ENCODE peak calls at places on chromosomes 3 and 15, in nine cellular contexts. O is spleen, V is stomach, G is H1, C is IMR-90, H is Peyer's patch, K is breast epithelium, W is A549, R is right lobe of liver. A is an unnamed sample. For H3K4me1, the result is how much of the 10 kb centered on the place peaks cover.

GRCh38 chr3:118537454-118537853 is 497.2 kb downstream of the IGSF11 start:
- DNase-seq in O (no peak), V (no peak), G (no peak), C (no peak), H (no peak), K (no peak), W (no peak), R (no peak), A (no peak)

GRCh38 chr3:154615451-154615850 is 185.5 kb upstream of the GPR149 start:
- DNase-seq in O (no peak), V (no peak), G (no peak), C (no peak), H (no peak), K (no peak), W (no peak), R (peak), A (no peak)

GRCh38 chr3:127589600-127590281 is 792 bp downstream of the TPRA1 start:
- DNase-seq in O (peak), V (no peak), G (peak), C (no peak), H (peak), K (no peak), W (no peak), R (peak), A (peak)

GRCh38 chr15:76056931-76057330 is 2.9 kb upstream of the TMEM266 start:
- DNase-seq in O (no peak), V (no peak), G (no peak), C (no peak), H (no peak), K (no peak), W (no peak), R (no peak), A (no peak)

GRCh38 chr3:179811321-179812095 is 158.7 kb downstream of the USP13 start:
- DNase-seq in O (no peak), V (peak), G (no peak), C (peak), H (no peak), K (no peak), W (peak), R (no peak), A (peak)

GRCh38 chr3:152737021-152737908 is 97.7 kb upstream of the P2RY1 start:
- DNase-seq in O (no peak), V (no peak), G (no peak), C (peak), H (no peak), K (no peak), W (peak), R (no peak), A (no peak)

GRCh38 chr3:177195242-177195940 is 1.9 kb downstream of the TBL1XR1 start:
- DNase-seq in O (no peak), V (no peak), G (no peak), C (no peak), H (no peak), K (no peak), W (no peak), R (no peak), A (peak)

GRCh38 chr3:182740710-182741109 is 52.6 kb upstream of the ATP11B start:
- DNase-seq in O (no peak), V (peak), G (no peak), C (no peak), H (no peak), K (no peak), W (peak), R (no peak), A (peak)

GRCh38 chr3:25870452-25870851 is 80.6 kb downstream of the OXSM start:
- DNase-seq in O (no peak), V (no peak), G (no peak), C (peak), H (no peak), K (no peak), W (no peak), R (no peak), A (no peak)

GRCh38 chr3:55669133-55669532 is 182.0 kb upstream of the WNT5A start:
- DNase-seq in O (no peak), V (no peak), G (no peak), C (no peak), H (no peak), K (no peak), W (no peak), R (no peak), A (no peak)

GRCh38 chr3:16467368-16467767 is 46.1 kb downstream of the RFTN1 start:
- DNase-seq in O (peak), V (no peak), G (no peak), C (no peak), H (no peak), K (no peak), W (no peak), R (no peak), A (no peak)

GRCh38 chr3:94083261-94083660 is 20.4 kb downstream of the NSUN3 start:
- DNase-seq in O (no peak), V (no peak), G (no peak), C (no peak), H (no peak), K (no peak), W (no peak), R (no peak), A (no peak)

GRCh38 chr3:294096-294495 is 97.5 kb downstream of the CHL1 start:
- DNase-seq in O (no peak), V (no peak), G (no peak), C (no peak), H (no peak), K (no peak), W (peak), R (no peak), A (no peak)

GRCh38 chr15:84666373-84666772 is 8.4 kb upstream of the NMB start:
- DNase-seq in O (no peak), V (no peak), G (no peak), C (no peak), H (no peak), K (no peak), W (no peak), R (no peak), A (no peak)

GRCh38 chr3:58296269-58296668 is 9.8 kb upstream of the RPP14 start:
- DNase-seq in O (no peak), V (no peak), G (no peak), C (no peak), H (no peak), K (no peak), W (no peak), R (no peak), A (no peak)

GRCh38 chr3:57230006-57230405 is 2.5 kb downstream of the APPL1 start:
- DNase-seq in O (no peak), V (no peak), G (no peak), C (no peak), H (no peak), K (no peak), W (no peak), R (no peak), A (no peak)

GRCh38 chr15:65580287-65580686 is 30.6 kb downstream of the INTS14 start:
- DNase-seq in O (no peak), V (no peak), G (no peak), C (peak), H (no peak), K (no peak), W (peak), R (no peak), A (no peak)

GRCh38 chr3:117696871-117697270 is 987.3 kb downstream of the TUSC7 start:
- DNase-seq in O (no peak), V (no peak), G (no peak), C (no peak), H (no peak), K (no peak), W (no peak), R (no peak), A (no peak)

GRCh38 chr15:33007295-33007855 is 187.1 kb downstream of the FMN1 start:
- DNase-seq in O (no peak), V (no peak), G (no peak), C (peak), H (no peak), K (no peak), W (peak), R (no peak), A (no peak)

GRCh38 chr15:70374096-70374495 is 276.4 kb upstream of the TLE3 start:
- DNase-seq in O (no peak), V (no peak), G (no peak), C (no peak), H (no peak), K (no peak), W (no peak), R (peak), A (no peak)

GRCh38 chr3:51224283-51224682 is 160.8 kb upstream of the MANF start:
- DNase-seq in O (no peak), V (no peak), G (no peak), C (no peak), H (no peak), K (no peak), W (no peak), R (no peak), A (no peak)

GRCh38 chr3:170037463-170038433 is at the start of gene GPR160:
- DNase-seq in O (peak), V (peak), G (peak), C (peak), H (peak), K (peak), W (peak), R (peak), A (peak)
- TF ChIP-seq POLR2A in O (no peak), V (no peak), G (no peak), C (no peak), H (peak), K (no peak), W (no peak), R (no peak), A (peak)

DNA sequence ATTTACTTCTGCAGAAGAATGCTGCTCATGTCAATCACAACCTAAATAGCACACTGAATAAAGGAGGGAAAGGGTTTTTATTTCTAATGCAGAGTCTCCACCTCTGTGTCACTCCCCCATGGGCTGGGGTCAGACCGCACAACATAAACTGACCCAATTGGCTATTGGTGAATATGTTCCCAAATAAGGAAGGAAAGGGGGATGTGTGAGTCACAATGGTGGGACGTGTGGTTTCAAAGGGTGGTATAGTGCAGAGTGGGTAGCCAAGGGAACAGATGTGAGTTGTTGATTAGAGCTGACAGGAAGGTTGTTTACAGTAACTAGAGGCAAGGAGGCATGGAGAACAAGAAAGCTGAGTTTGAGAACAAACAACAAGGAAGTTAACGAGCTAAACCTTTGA is 491.8 kb downstream of the ZPLD1 start:
- DNase-seq in O (no peak), V (no peak), G (no peak), C (no peak), H (no peak), K (no peak), W (no peak), R (no peak), A (no peak)
- H3K4me1 ChIP-seq in O (under half), V (under half), G (under half), C (under half), H (under half), K (under half), W (under half), R (under half), A (under half)

GRCh38 chr3:62159693-62160092 is 213.7 kb downstream of the FEZF2 start:
- DNase-seq in O (no peak), V (peak), G (no peak), C (peak), H (no peak), K (no peak), W (no peak), R (no peak), A (peak)
- H3K27ac ChIP-seq in O (peak), V (peak), G (no peak), C (no peak), H (peak), K (peak), W (no peak), R (no peak), A (peak)

DNA sequence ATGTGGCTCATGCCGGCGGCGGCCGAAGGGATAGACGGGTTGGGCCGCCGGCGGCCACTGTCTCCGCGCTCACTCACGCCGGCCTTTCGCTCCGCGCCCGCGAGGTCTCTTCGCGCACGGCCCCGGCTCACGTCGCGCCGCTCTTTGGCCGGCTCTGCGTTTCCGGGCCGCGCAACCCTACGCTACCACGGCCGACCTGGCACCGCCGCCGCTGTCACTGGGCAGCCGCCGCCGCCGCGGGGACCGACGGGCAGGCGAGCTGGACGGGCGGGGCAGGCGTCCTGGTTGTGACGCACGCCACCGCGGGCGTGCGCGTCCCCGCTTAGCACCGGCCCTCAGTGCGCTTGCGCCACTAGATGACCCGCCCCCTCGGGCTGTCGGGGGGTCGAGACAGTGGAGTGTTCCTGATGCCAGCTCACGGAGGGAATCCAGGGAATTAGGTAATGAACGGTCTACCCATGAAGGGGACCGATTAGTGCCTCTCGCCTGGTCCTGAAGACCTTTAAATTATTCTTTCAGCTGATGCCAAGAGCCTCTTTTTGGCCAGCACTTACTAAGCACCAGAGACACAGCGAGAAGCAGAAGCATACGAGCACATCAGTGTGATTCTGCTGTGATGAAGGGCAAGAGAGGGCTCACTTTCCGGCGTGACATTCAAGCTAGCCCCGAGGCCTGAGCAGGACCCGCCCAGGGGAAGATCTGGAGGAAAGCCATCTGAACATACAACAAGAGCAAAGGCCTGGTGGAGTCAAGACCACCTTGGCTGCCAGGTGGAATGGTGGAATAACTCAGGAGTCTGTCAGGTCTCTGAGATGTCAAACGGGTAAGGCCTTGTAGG is at the start of gene PRKAR2A:
- DNase-seq in O (peak), V (peak), G (peak), C (peak), H (peak), K (peak), W (peak), R (peak), A (peak)
- TF ChIP-seq POLR2A in O (peak), V (no peak), G (no peak), C (peak), H (peak), K (peak), W (peak), R (peak), A (peak)

DNA sequence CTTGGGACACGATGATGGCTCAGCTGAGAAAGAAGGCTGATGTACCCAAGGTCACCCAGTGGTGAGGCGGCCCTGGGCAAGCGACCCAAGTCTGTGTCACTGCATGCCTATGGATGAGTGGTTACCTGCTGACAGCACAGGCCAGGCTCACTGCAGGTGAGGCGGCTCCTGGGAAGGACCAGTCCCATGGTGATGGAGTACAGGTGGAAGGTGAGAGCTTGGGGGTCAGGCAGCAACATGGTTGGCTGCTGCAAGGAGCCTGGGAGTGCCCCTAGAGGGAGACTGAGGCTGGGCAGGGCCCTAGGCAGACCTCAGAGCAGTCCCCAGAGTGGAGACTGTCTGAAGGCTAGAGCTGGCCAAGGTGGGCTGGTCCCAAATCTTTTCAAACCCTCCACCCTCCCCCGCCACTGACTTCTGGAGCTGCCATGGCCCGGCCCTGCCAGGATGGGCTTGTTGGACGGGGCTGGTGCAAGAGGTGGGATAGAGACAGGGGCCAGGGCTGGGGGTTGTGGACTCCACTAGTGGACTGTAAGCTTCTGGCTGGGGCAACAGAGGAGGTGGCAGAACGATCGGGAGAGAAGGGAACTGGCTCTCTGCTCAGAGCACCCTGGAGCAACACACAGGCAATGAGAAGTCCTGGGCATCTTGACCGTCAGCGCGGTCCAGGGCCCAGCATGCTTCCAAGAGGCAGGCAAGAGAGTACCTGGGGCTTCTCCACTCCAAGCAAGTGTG is 72.5 kb upstream of the SLC6A11 start:
- DNase-seq in O (no peak), V (no peak), G (no peak), C (no peak), H (no peak), K (no peak), W (no peak), R (no peak), A (no peak)
- H3K4me1 ChIP-seq in O (under half), V (under half), G (under half), C (under half), H (under half), K (under half), W (under half), R (under half), A (under half)

GRCh38 chr3:156543043-156543555 is 11.8 kb downstream of the SSR3 start:
- DNase-seq in O (no peak), V (no peak), G (no peak), C (no peak), H (no peak), K (no peak), W (no peak), R (no peak), A (no peak)
- H3K27ac ChIP-seq in O (no peak), V (peak), G (no peak), C (no peak), H (no peak), K (peak), W (no peak), R (no peak), A (peak)

GRCh38 chr3:170765419-170766078 is 104.4 kb downstream of the RPL22L1 start:
- DNase-seq in O (no peak), V (no peak), G (no peak), C (no peak), H (no peak), K (no peak), W (peak), R (peak), A (no peak)
- TF ChIP-seq POLR2A in O (no peak), V (no peak), G (no peak), C (no peak), H (no peak), K (no peak), W (no peak), R (no peak), A (no peak)